ENCODE peak calls at places on chromosomes 13 and 19, in nine cellular contexts. One of them, this sample, is unnamed.

GRCh38 chr13:103878891-103879605 is 812.8 kb upstream of the SLC10A2 start:
- DNase-seq in uterus: no peak
- DNase-seq in mammary epithelial cell: no peak
- DNase-seq in psoas muscle: no peak
- DNase-seq in testis: no peak
- DNase-seq in thoracic aorta: no peak
- DNase-seq in endodermal cell: no peak
- DNase-seq in osteoblast: no peak
- DNase-seq in A549: no peak
- DNase-seq in this sample: no peak

GRCh38 chr19:40279761-40280607 is 5.2 kb downstream of the AKT2 start:
- DNase-seq in testis: no peak
- DNase-seq in endodermal cell: no peak
- DNase-seq in uterus: no peak
- DNase-seq in mammary epithelial cell: no peak
- DNase-seq in psoas muscle: no peak
- DNase-seq in A549: no peak
- DNase-seq in thoracic aorta: no peak
- DNase-seq in osteoblast: no peak
- DNase-seq in this sample: no peak

GRCh38 chr13:30739646-30740642 is 4.6 kb downstream of the ALOX5AP start:
- DNase-seq in A549: peak; percentile 11
- DNase-seq in osteoblast: peak; percentile 92
- DNase-seq in mammary epithelial cell: peak; percentile 92
- DNase-seq in psoas muscle: no peak
- DNase-seq in thoracic aorta: no peak
- DNase-seq in testis: no peak
- DNase-seq in endodermal cell: peak; percentile 73
- DNase-seq in uterus: no peak
- DNase-seq in this sample: no peak

GRCh38 chr13:94249512-94249911 is 230.0 kb downstream of the DCT start:
- DNase-seq in osteoblast: peak; percentile 85
- DNase-seq in testis: no peak
- DNase-seq in endodermal cell: peak; percentile 56
- DNase-seq in psoas muscle: no peak
- DNase-seq in uterus: no peak
- DNase-seq in A549: no peak
- DNase-seq in thoracic aorta: no peak
- DNase-seq in mammary epithelial cell: peak; percentile 61
- DNase-seq in this sample: no peak

GRCh38 chr13:76019421-76020044 is 383.4 kb downstream of the LMO7 start:
- DNase-seq in endodermal cell: peak; percentile 91
- DNase-seq in psoas muscle: no peak
- DNase-seq in uterus: no peak
- DNase-seq in thoracic aorta: no peak
- DNase-seq in osteoblast: no peak
- DNase-seq in mammary epithelial cell: no peak
- DNase-seq in testis: peak; percentile 45
- DNase-seq in A549: peak; percentile 18
- DNase-seq in this sample: peak; percentile 64

GRCh38 chr13:102913924-102914628 is 68.2 kb downstream of the ERCC5 start:
- DNase-seq in testis: peak; percentile 57
- DNase-seq in psoas muscle: no peak
- DNase-seq in mammary epithelial cell: peak; percentile 81
- DNase-seq in uterus: no peak
- DNase-seq in endodermal cell: no peak
- DNase-seq in A549: no peak
- DNase-seq in osteoblast: no peak
- DNase-seq in thoracic aorta: no peak
- DNase-seq in this sample: no peak

GRCh38 chr19:40682431-40682964 is 8.0 kb downstream of the NUMBL start:
- DNase-seq in A549: no peak
- DNase-seq in testis: no peak
- DNase-seq in osteoblast: peak; percentile 57
- DNase-seq in psoas muscle: no peak
- DNase-seq in thoracic aorta: no peak
- DNase-seq in uterus: no peak
- DNase-seq in endodermal cell: no peak
- DNase-seq in mammary epithelial cell: no peak
- DNase-seq in this sample: no peak

GRCh38 chr13:45683701-45684100 is 18.4 kb upstream of the CBY2 start:
- DNase-seq in osteoblast: no peak
- DNase-seq in testis: no peak
- DNase-seq in psoas muscle: no peak
- DNase-seq in uterus: no peak
- DNase-seq in mammary epithelial cell: no peak
- DNase-seq in endodermal cell: peak; percentile 58
- DNase-seq in thoracic aorta: no peak
- DNase-seq in A549: no peak
- DNase-seq in this sample: no peak

GRCh38 chr19:1992759-1993260 is 22.7 kb downstream of the BTBD2 start:
- DNase-seq in endodermal cell: peak; percentile 90
- DNase-seq in testis: peak; percentile 72
- DNase-seq in A549: peak; percentile 24
- DNase-seq in osteoblast: no peak
- DNase-seq in mammary epithelial cell: no peak
- DNase-seq in thoracic aorta: no peak
- DNase-seq in uterus: no peak
- DNase-seq in psoas muscle: peak; percentile 52
- DNase-seq in this sample: no peak

GRCh38 chr13:86840250-86841191 is 830.6 kb upstream of the SLITRK5 start:
- DNase-seq in thoracic aorta: no peak
- DNase-seq in psoas muscle: no peak
- DNase-seq in A549: no peak
- DNase-seq in testis: no peak
- DNase-seq in mammary epithelial cell: no peak
- DNase-seq in uterus: no peak
- DNase-seq in osteoblast: peak; percentile 13
- DNase-seq in endodermal cell: no peak
- DNase-seq in this sample: no peak

GRCh38 chr13:104256701-104257100 is 1190.5 kb upstream of the SLC10A2 start:
- DNase-seq in A549: no peak
- DNase-seq in mammary epithelial cell: no peak
- DNase-seq in osteoblast: no peak
- DNase-seq in uterus: no peak
- DNase-seq in testis: no peak
- DNase-seq in psoas muscle: no peak
- DNase-seq in endodermal cell: no peak
- DNase-seq in thoracic aorta: no peak
- DNase-seq in this sample: no peak

GRCh38 chr19:35518313-35518712 is 4.9 kb upstream of the DMKN start:
- DNase-seq in A549: peak; percentile 72
- DNase-seq in psoas muscle: no peak
- DNase-seq in endodermal cell: no peak
- DNase-seq in mammary epithelial cell: peak; percentile 79
- DNase-seq in testis: no peak
- DNase-seq in uterus: no peak
- DNase-seq in thoracic aorta: no peak
- DNase-seq in osteoblast: peak; percentile 96
- DNase-seq in this sample: no peak

GRCh38 chr13:101323601-101324000 is 92.7 kb downstream of the NALCN start:
- DNase-seq in psoas muscle: no peak
- DNase-seq in A549: no peak
- DNase-seq in testis: no peak
- DNase-seq in thoracic aorta: no peak
- DNase-seq in osteoblast: no peak
- DNase-seq in endodermal cell: no peak
- DNase-seq in mammary epithelial cell: no peak
- DNase-seq in uterus: no peak
- DNase-seq in this sample: no peak

GRCh38 chr13:38394777-38395504 is 45.3 kb downstream of the UFM1 start:
- DNase-seq in endodermal cell: no peak
- DNase-seq in osteoblast: no peak
- DNase-seq in psoas muscle: no peak
- DNase-seq in uterus: no peak
- DNase-seq in testis: no peak
- DNase-seq in thoracic aorta: no peak
- DNase-seq in A549: no peak
- DNase-seq in mammary epithelial cell: peak; percentile 86
- DNase-seq in this sample: no peak

GRCh38 chr19:38671654-38672053 is 24.2 kb downstream of the ACTN4 start:
- DNase-seq in endodermal cell: no peak
- DNase-seq in psoas muscle: peak; percentile 23
- DNase-seq in A549: no peak
- DNase-seq in thoracic aorta: no peak
- DNase-seq in testis: no peak
- DNase-seq in osteoblast: no peak
- DNase-seq in uterus: no peak
- DNase-seq in mammary epithelial cell: no peak
- DNase-seq in this sample: no peak

GRCh38 chr19:11736696-11737095 is 2.0 kb downstream of the ZNF823 start:
- DNase-seq in mammary epithelial cell: peak; percentile 20
- DNase-seq in testis: no peak
- DNase-seq in A549: no peak
- DNase-seq in uterus: no peak
- DNase-seq in psoas muscle: peak; percentile 62
- DNase-seq in osteoblast: peak; percentile 88
- DNase-seq in thoracic aorta: peak; percentile 2
- DNase-seq in endodermal cell: no peak
- DNase-seq in this sample: no peak

GRCh38 chr19:51107406-51108065 is 673 bp downstream of the CTU1 start:
- DNase-seq in thoracic aorta: no peak
- DNase-seq in A549: no peak
- DNase-seq in psoas muscle: no peak
- DNase-seq in uterus: no peak
- DNase-seq in mammary epithelial cell: no peak
- DNase-seq in endodermal cell: no peak
- DNase-seq in testis: peak; percentile 35
- DNase-seq in osteoblast: peak; percentile 88
- DNase-seq in this sample: no peak

GRCh38 chr13:88142653-88143052 is 471.5 kb downstream of the SLITRK5 start:
- DNase-seq in psoas muscle: no peak
- DNase-seq in testis: no peak
- DNase-seq in endodermal cell: no peak
- DNase-seq in mammary epithelial cell: no peak
- DNase-seq in A549: no peak
- DNase-seq in uterus: no peak
- DNase-seq in thoracic aorta: no peak
- DNase-seq in osteoblast: no peak
- DNase-seq in this sample: no peak

GRCh38 chr13:25827986-25828385 is 223.8 kb downstream of the SHISA2 start:
- DNase-seq in osteoblast: no peak
- DNase-seq in uterus: no peak
- DNase-seq in endodermal cell: no peak
- DNase-seq in psoas muscle: no peak
- DNase-seq in thoracic aorta: no peak
- DNase-seq in testis: no peak
- DNase-seq in A549: no peak
- DNase-seq in mammary epithelial cell: no peak
- DNase-seq in this sample: no peak

GRCh38 chr13:112716461-112716820 is 26.6 kb downstream of the ATP11A start:
- DNase-seq in uterus: no peak
- DNase-seq in thoracic aorta: no peak
- DNase-seq in mammary epithelial cell: no peak
- DNase-seq in A549: no peak
- DNase-seq in osteoblast: no peak
- DNase-seq in testis: no peak
- DNase-seq in psoas muscle: peak; percentile 36
- DNase-seq in endodermal cell: peak; percentile 44
- DNase-seq in this sample: no peak

GRCh38 chr13:36059366-36059765 is 71.8 kb downstream of the DCLK1 start:
- DNase-seq in psoas muscle: peak; percentile 52
- DNase-seq in uterus: no peak
- DNase-seq in endodermal cell: no peak
- DNase-seq in thoracic aorta: no peak
- DNase-seq in osteoblast: no peak
- DNase-seq in A549: no peak
- DNase-seq in testis: no peak
- DNase-seq in mammary epithelial cell: no peak
- DNase-seq in this sample: no peak

GRCh38 chr13:99432637-99433542 is 68.4 kb upstream of the TM9SF2 start:
- DNase-seq in endodermal cell: peak; percentile 92
- DNase-seq in testis: peak; percentile 62
- DNase-seq in A549: peak; percentile 61
- DNase-seq in thoracic aorta: no peak
- DNase-seq in osteoblast: peak; percentile 92
- DNase-seq in uterus: no peak
- DNase-seq in mammary epithelial cell: peak; percentile 34
- DNase-seq in psoas muscle: peak; percentile 83
- DNase-seq in this sample: no peak
- TF ChIP-seq CTCF in endodermal cell: peak; percentile 28
- TF ChIP-seq CTCF in testis: no peak
- TF ChIP-seq CTCF in A549: no peak
- TF ChIP-seq CTCF in thoracic aorta: no peak
- TF ChIP-seq CTCF in osteoblast: no peak
- TF ChIP-seq CTCF in uterus: no peak
- TF ChIP-seq CTCF in mammary epithelial cell: no peak
- TF ChIP-seq CTCF in psoas muscle: no peak
- TF ChIP-seq CTCF in this sample: no peak

GRCh38 chr19:55636723-55637122 is 4.1 kb upstream of the ZNF580 start:
- DNase-seq in mammary epithelial cell: no peak
- DNase-seq in A549: no peak
- DNase-seq in testis: no peak
- DNase-seq in uterus: no peak
- DNase-seq in osteoblast: peak; percentile 69
- DNase-seq in thoracic aorta: no peak
- DNase-seq in endodermal cell: no peak
- DNase-seq in psoas muscle: no peak
- DNase-seq in this sample: no peak
- H3K4me3 ChIP-seq in mammary epithelial cell: no peak overlapping the region
- H3K4me3 ChIP-seq in A549: no peak overlapping the region
- H3K4me3 ChIP-seq in testis: no peak overlapping the region
- H3K4me3 ChIP-seq in uterus: no peak overlapping the region
- H3K4me3 ChIP-seq in osteoblast: peak overlapping the region; percentile 97
- H3K4me3 ChIP-seq in thoracic aorta: peak overlapping the region; percentile 100
- H3K4me3 ChIP-seq in endodermal cell: peak overlapping the region; percentile 93
- H3K4me3 ChIP-seq in psoas muscle: no peak overlapping the region
- H3K4me3 ChIP-seq in this sample: peak overlapping the region; percentile 96

DNA sequence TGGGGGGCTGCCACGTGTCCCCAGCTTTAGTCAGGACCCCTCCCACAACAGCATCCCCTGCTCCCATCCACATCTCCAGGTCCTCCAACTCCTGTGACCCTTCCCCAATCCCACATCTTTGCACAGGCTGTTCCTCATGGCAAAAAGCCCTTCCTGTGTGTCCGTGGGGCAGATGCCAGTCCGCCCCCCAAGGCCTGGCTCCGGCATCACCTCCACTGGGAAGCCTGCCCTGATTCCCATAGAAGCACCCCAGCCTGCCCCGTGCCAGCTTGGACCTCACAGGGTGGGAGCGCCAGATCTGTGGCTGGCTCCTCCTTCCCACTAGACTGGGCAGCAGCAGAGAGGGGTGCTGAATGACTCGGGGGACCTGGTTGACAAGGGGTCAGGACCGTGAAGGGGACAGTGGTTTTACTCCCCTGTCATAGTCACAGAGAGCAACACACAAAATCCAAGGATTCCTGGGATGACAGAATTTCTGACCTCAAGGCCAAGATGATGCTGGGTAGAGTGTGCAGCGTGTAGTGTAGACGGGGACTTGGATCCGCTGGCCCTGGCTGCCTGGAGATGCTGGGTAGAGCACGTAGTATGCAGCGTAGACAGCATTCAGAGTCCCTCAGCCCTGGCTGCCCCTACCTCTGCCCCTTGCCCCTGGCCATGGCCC is 13.3 kb downstream of the KLF2 start:
- DNase-seq in A549: no peak
- DNase-seq in osteoblast: peak; percentile 83
- DNase-seq in uterus: no peak
- DNase-seq in psoas muscle: no peak
- DNase-seq in mammary epithelial cell: no peak
- DNase-seq in endodermal cell: no peak
- DNase-seq in testis: no peak
- DNase-seq in thoracic aorta: no peak
- DNase-seq in this sample: no peak
- H3K27ac ChIP-seq in A549: peak overlapping the region; percentile 76
- H3K27ac ChIP-seq in osteoblast: peak overlapping the region; percentile 70
- H3K27ac ChIP-seq in uterus: peak overlapping the region; percentile 65
- H3K27ac ChIP-seq in psoas muscle: peak overlapping the region; percentile 27
- H3K27ac ChIP-seq in mammary epithelial cell: no peak overlapping the region
- H3K27ac ChIP-seq in endodermal cell: no peak overlapping the region
- H3K27ac ChIP-seq in testis: no peak overlapping the region
- H3K27ac ChIP-seq in thoracic aorta: peak overlapping the region; percentile 80
- H3K27ac ChIP-seq in this sample: no peak overlapping the region

GRCh38 chr19:42569193-42569592 is 25.5 kb downstream of the CEACAM8 start:
- DNase-seq in psoas muscle: no peak
- DNase-seq in mammary epithelial cell: no peak
- DNase-seq in A549: no peak
- DNase-seq in endodermal cell: no peak
- DNase-seq in uterus: no peak
- DNase-seq in testis: no peak
- DNase-seq in thoracic aorta: no peak
- DNase-seq in osteoblast: no peak
- DNase-seq in this sample: no peak
- TF ChIP-seq CTCF in psoas muscle: no peak
- TF ChIP-seq CTCF in mammary epithelial cell: no peak
- TF ChIP-seq CTCF in A549: no peak
- TF ChIP-seq CTCF in endodermal cell: no peak
- TF ChIP-seq CTCF in uterus: no peak
- TF ChIP-seq CTCF in testis: no peak
- TF ChIP-seq CTCF in thoracic aorta: no peak
- TF ChIP-seq CTCF in osteoblast: no peak
- TF ChIP-seq CTCF in this sample: no peak